ENCODE peak calls at places on chromosomes 2 and 18, in ten cellular contexts. One of them, this sample, is unnamed.

GRCh38 chr18:75123113-75123512 is 85.8 kb downstream of the PTGR3 start:
- DNase-seq in H9: no peak
- DNase-seq in astrocyte of the spinal cord: no peak
- DNase-seq in MM.1S: no peak
- DNase-seq in breast epithelium: no peak
- DNase-seq in GM23338: no peak
- DNase-seq in brain microvascular endothelial cell: no peak
- DNase-seq in Caco-2: no peak
- DNase-seq in MCF 10A: no peak
- DNase-seq in gastrocnemius medialis: no peak
- DNase-seq in this sample: no peak

GRCh38 chr2:25257931-25258771 is 83.6 kb downstream of the DNMT3A start:
- DNase-seq in gastrocnemius medialis: no peak
- DNase-seq in astrocyte of the spinal cord: no peak
- DNase-seq in Caco-2: no peak
- DNase-seq in brain microvascular endothelial cell: no peak
- DNase-seq in breast epithelium: no peak
- DNase-seq in MCF 10A: no peak
- DNase-seq in GM23338: peak
- DNase-seq in MM.1S: no peak
- DNase-seq in H9: peak
- DNase-seq in this sample: no peak

GRCh38 chr2:25184254-25184653 is 15.9 kb upstream of the POMC start:
- DNase-seq in H9: no peak
- DNase-seq in breast epithelium: no peak
- DNase-seq in Caco-2: peak
- DNase-seq in GM23338: no peak
- DNase-seq in brain microvascular endothelial cell: no peak
- DNase-seq in gastrocnemius medialis: no peak
- DNase-seq in MCF 10A: no peak
- DNase-seq in MM.1S: no peak
- DNase-seq in astrocyte of the spinal cord: no peak
- DNase-seq in this sample: no peak

GRCh38 chr2:196167666-196168065 is 3.7 kb downstream of the STK17B start:
- DNase-seq in MM.1S: no peak
- DNase-seq in GM23338: peak
- DNase-seq in MCF 10A: peak
- DNase-seq in gastrocnemius medialis: no peak
- DNase-seq in brain microvascular endothelial cell: no peak
- DNase-seq in astrocyte of the spinal cord: peak
- DNase-seq in Caco-2: no peak
- DNase-seq in breast epithelium: no peak
- DNase-seq in H9: no peak
- DNase-seq in this sample: no peak

GRCh38 chr2:175855794-175856453 is 146.1 kb downstream of the LNPK start:
- DNase-seq in GM23338: no peak
- DNase-seq in astrocyte of the spinal cord: peak
- DNase-seq in H9: no peak
- DNase-seq in gastrocnemius medialis: peak
- DNase-seq in brain microvascular endothelial cell: peak
- DNase-seq in Caco-2: no peak
- DNase-seq in MCF 10A: peak
- DNase-seq in MM.1S: no peak
- DNase-seq in breast epithelium: no peak
- DNase-seq in this sample: no peak

GRCh38 chr2:81734981-81735380 is 1430.4 kb upstream of the LRRTM1 start:
- DNase-seq in H9: no peak
- DNase-seq in brain microvascular endothelial cell: no peak
- DNase-seq in gastrocnemius medialis: no peak
- DNase-seq in Caco-2: no peak
- DNase-seq in GM23338: no peak
- DNase-seq in astrocyte of the spinal cord: no peak
- DNase-seq in MM.1S: no peak
- DNase-seq in breast epithelium: no peak
- DNase-seq in MCF 10A: no peak
- DNase-seq in this sample: no peak

GRCh38 chr2:42906557-42907380 is 114.4 kb upstream of the HAAO start:
- DNase-seq in H9: peak
- DNase-seq in GM23338: peak
- DNase-seq in brain microvascular endothelial cell: no peak
- DNase-seq in breast epithelium: peak
- DNase-seq in Caco-2: no peak
- DNase-seq in astrocyte of the spinal cord: peak
- DNase-seq in MM.1S: no peak
- DNase-seq in gastrocnemius medialis: no peak
- DNase-seq in MCF 10A: peak
- DNase-seq in this sample: no peak

GRCh38 chr18:74609535-74609934 is 11.9 kb downstream of the ZNF407 start:
- DNase-seq in H9: no peak
- DNase-seq in breast epithelium: no peak
- DNase-seq in Caco-2: no peak
- DNase-seq in gastrocnemius medialis: no peak
- DNase-seq in astrocyte of the spinal cord: peak
- DNase-seq in MCF 10A: no peak
- DNase-seq in brain microvascular endothelial cell: peak
- DNase-seq in MM.1S: no peak
- DNase-seq in GM23338: no peak
- DNase-seq in this sample: no peak

GRCh38 chr18:34956663-34957062 is 84.5 kb upstream of the MAPRE2 start:
- DNase-seq in H9: no peak
- DNase-seq in astrocyte of the spinal cord: peak
- DNase-seq in Caco-2: no peak
- DNase-seq in brain microvascular endothelial cell: no peak
- DNase-seq in breast epithelium: no peak
- DNase-seq in GM23338: no peak
- DNase-seq in gastrocnemius medialis: no peak
- DNase-seq in MCF 10A: no peak
- DNase-seq in MM.1S: no peak
- DNase-seq in this sample: no peak

GRCh38 chr2:47810850-47811249 is 27.9 kb downstream of the MSH6 start:
- DNase-seq in H9: no peak
- DNase-seq in gastrocnemius medialis: no peak
- DNase-seq in GM23338: no peak
- DNase-seq in brain microvascular endothelial cell: no peak
- DNase-seq in Caco-2: no peak
- DNase-seq in MM.1S: no peak
- DNase-seq in astrocyte of the spinal cord: no peak
- DNase-seq in MCF 10A: no peak
- DNase-seq in breast epithelium: no peak
- DNase-seq in this sample: no peak

GRCh38 chr2:112884869-112885502 is 26.0 kb upstream of the IL37 start:
- DNase-seq in GM23338: peak
- DNase-seq in breast epithelium: no peak
- DNase-seq in MCF 10A: peak
- DNase-seq in astrocyte of the spinal cord: no peak
- DNase-seq in MM.1S: peak
- DNase-seq in Caco-2: peak
- DNase-seq in gastrocnemius medialis: no peak
- DNase-seq in H9: peak
- DNase-seq in brain microvascular endothelial cell: peak
- DNase-seq in this sample: peak

GRCh38 chr2:57376985-57377384 is 669.6 kb upstream of the VRK2 start:
- DNase-seq in MCF 10A: peak
- DNase-seq in MM.1S: no peak
- DNase-seq in H9: no peak
- DNase-seq in brain microvascular endothelial cell: no peak
- DNase-seq in breast epithelium: no peak
- DNase-seq in gastrocnemius medialis: no peak
- DNase-seq in astrocyte of the spinal cord: no peak
- DNase-seq in GM23338: peak
- DNase-seq in Caco-2: no peak
- DNase-seq in this sample: no peak

GRCh38 chr18:61703508-61703907 is 189.3 kb downstream of the RNF152 start:
- DNase-seq in brain microvascular endothelial cell: no peak
- DNase-seq in Caco-2: no peak
- DNase-seq in breast epithelium: no peak
- DNase-seq in MCF 10A: peak
- DNase-seq in gastrocnemius medialis: no peak
- DNase-seq in GM23338: no peak
- DNase-seq in astrocyte of the spinal cord: peak
- DNase-seq in H9: no peak
- DNase-seq in MM.1S: no peak
- DNase-seq in this sample: no peak

GRCh38 chr2:20179755-20180594 is 45.0 kb downstream of the SDC1 start:
- DNase-seq in breast epithelium: no peak
- DNase-seq in H9: peak
- DNase-seq in astrocyte of the spinal cord: no peak
- DNase-seq in GM23338: peak
- DNase-seq in Caco-2: no peak
- DNase-seq in brain microvascular endothelial cell: no peak
- DNase-seq in gastrocnemius medialis: no peak
- DNase-seq in MCF 10A: peak
- DNase-seq in MM.1S: no peak
- DNase-seq in this sample: no peak

GRCh38 chr2:3517948-3518495 is 1.3 kb downstream of the ADI1 start:
- DNase-seq in astrocyte of the spinal cord: no peak
- DNase-seq in gastrocnemius medialis: no peak
- DNase-seq in brain microvascular endothelial cell: no peak
- DNase-seq in Caco-2: no peak
- DNase-seq in MCF 10A: no peak
- DNase-seq in MM.1S: no peak
- DNase-seq in H9: no peak
- DNase-seq in breast epithelium: no peak
- DNase-seq in GM23338: no peak
- DNase-seq in this sample: no peak

GRCh38 chr2:18883626-18884456 is 294.5 kb upstream of the NT5C1B start:
- DNase-seq in breast epithelium: no peak
- DNase-seq in astrocyte of the spinal cord: peak
- DNase-seq in Caco-2: peak
- DNase-seq in brain microvascular endothelial cell: peak
- DNase-seq in GM23338: peak
- DNase-seq in MM.1S: peak
- DNase-seq in MCF 10A: peak
- DNase-seq in gastrocnemius medialis: no peak
- DNase-seq in H9: no peak
- DNase-seq in this sample: no peak

GRCh38 chr2:228681979-228682378 is 500.5 kb upstream of the SPHKAP start:
- DNase-seq in H9: no peak
- DNase-seq in brain microvascular endothelial cell: no peak
- DNase-seq in MCF 10A: no peak
- DNase-seq in MM.1S: no peak
- DNase-seq in astrocyte of the spinal cord: no peak
- DNase-seq in breast epithelium: no peak
- DNase-seq in gastrocnemius medialis: no peak
- DNase-seq in Caco-2: no peak
- DNase-seq in GM23338: no peak
- DNase-seq in this sample: no peak

GRCh38 chr2:228675715-228676114 is 494.2 kb upstream of the SPHKAP start:
- DNase-seq in brain microvascular endothelial cell: no peak
- DNase-seq in GM23338: no peak
- DNase-seq in Caco-2: no peak
- DNase-seq in MM.1S: no peak
- DNase-seq in astrocyte of the spinal cord: no peak
- DNase-seq in MCF 10A: no peak
- DNase-seq in breast epithelium: no peak
- DNase-seq in gastrocnemius medialis: no peak
- DNase-seq in H9: no peak
- DNase-seq in this sample: no peak

GRCh38 chr2:228678110-228678509 is 496.6 kb upstream of the SPHKAP start:
- DNase-seq in Caco-2: no peak
- DNase-seq in breast epithelium: no peak
- DNase-seq in MM.1S: no peak
- DNase-seq in H9: no peak
- DNase-seq in gastrocnemius medialis: no peak
- DNase-seq in MCF 10A: no peak
- DNase-seq in GM23338: no peak
- DNase-seq in astrocyte of the spinal cord: no peak
- DNase-seq in brain microvascular endothelial cell: no peak
- DNase-seq in this sample: no peak

GRCh38 chr2:228681426-228681825 is 499.9 kb upstream of the SPHKAP start:
- DNase-seq in breast epithelium: no peak
- DNase-seq in MM.1S: no peak
- DNase-seq in Caco-2: no peak
- DNase-seq in MCF 10A: peak
- DNase-seq in brain microvascular endothelial cell: peak
- DNase-seq in GM23338: peak
- DNase-seq in astrocyte of the spinal cord: peak
- DNase-seq in gastrocnemius medialis: no peak
- DNase-seq in H9: peak
- DNase-seq in this sample: no peak
- TF ChIP-seq CTCF in breast epithelium: peak
- TF ChIP-seq CTCF in MM.1S: peak
- TF ChIP-seq CTCF in Caco-2: peak
- TF ChIP-seq CTCF in MCF 10A: peak
- TF ChIP-seq CTCF in brain microvascular endothelial cell: peak
- TF ChIP-seq CTCF in GM23338: peak
- TF ChIP-seq CTCF in astrocyte of the spinal cord: peak
- TF ChIP-seq CTCF in gastrocnemius medialis: no peak
- TF ChIP-seq CTCF in H9: peak
- TF ChIP-seq CTCF in this sample: no peak

GRCh38 chr18:76435321-76435989 is 59.6 kb downstream of the ZNF516 start:
- DNase-seq in MM.1S: no peak
- DNase-seq in Caco-2: no peak
- DNase-seq in astrocyte of the spinal cord: no peak
- DNase-seq in gastrocnemius medialis: no peak
- DNase-seq in breast epithelium: no peak
- DNase-seq in GM23338: peak
- DNase-seq in MCF 10A: no peak
- DNase-seq in brain microvascular endothelial cell: no peak
- DNase-seq in H9: no peak
- DNase-seq in this sample: no peak
- TF ChIP-seq CTCF in MM.1S: no peak
- TF ChIP-seq CTCF in Caco-2: no peak
- TF ChIP-seq CTCF in astrocyte of the spinal cord: peak
- TF ChIP-seq CTCF in gastrocnemius medialis: no peak
- TF ChIP-seq CTCF in breast epithelium: no peak
- TF ChIP-seq CTCF in GM23338: peak
- TF ChIP-seq CTCF in MCF 10A: no peak
- TF ChIP-seq CTCF in brain microvascular endothelial cell: peak
- TF ChIP-seq CTCF in H9: peak
- TF ChIP-seq CTCF in this sample: no peak

GRCh38 chr2:9110893-9111569 is 95.6 kb upstream of the ASAP2 start:
- DNase-seq in H9: peak
- DNase-seq in GM23338: peak
- DNase-seq in gastrocnemius medialis: no peak
- DNase-seq in astrocyte of the spinal cord: peak
- DNase-seq in Caco-2: peak
- DNase-seq in MCF 10A: peak
- DNase-seq in brain microvascular endothelial cell: peak
- DNase-seq in breast epithelium: no peak
- DNase-seq in MM.1S: no peak
- DNase-seq in this sample: no peak
- TF ChIP-seq CTCF in H9: peak
- TF ChIP-seq CTCF in GM23338: peak
- TF ChIP-seq CTCF in gastrocnemius medialis: peak
- TF ChIP-seq CTCF in astrocyte of the spinal cord: peak
- TF ChIP-seq CTCF in Caco-2: peak
- TF ChIP-seq CTCF in MCF 10A: no peak
- TF ChIP-seq CTCF in brain microvascular endothelial cell: peak
- TF ChIP-seq CTCF in breast epithelium: no peak
- TF ChIP-seq CTCF in MM.1S: no peak
- TF ChIP-seq CTCF in this sample: no peak

DNA sequence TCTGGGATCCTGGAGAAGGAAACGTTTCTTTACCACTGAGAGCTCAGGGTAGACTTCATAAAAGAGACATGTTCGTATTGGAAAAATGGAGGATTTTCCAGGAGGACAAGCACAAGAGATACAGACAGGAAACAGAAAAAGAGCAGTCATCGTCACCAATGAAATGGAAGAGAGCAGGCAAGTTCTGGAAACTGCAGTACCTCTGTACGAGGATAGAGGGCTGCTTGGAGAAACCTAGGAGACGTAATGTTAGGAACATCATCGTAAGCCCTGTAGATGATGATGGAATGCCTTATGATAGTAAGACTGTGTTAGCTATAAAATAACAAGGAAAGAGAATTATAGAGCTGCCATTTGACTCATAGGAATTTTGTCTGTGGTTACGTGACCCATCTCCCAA is 121.1 kb upstream of the KLHL14 start:
- DNase-seq in astrocyte of the spinal cord: no peak
- DNase-seq in gastrocnemius medialis: no peak
- DNase-seq in H9: no peak
- DNase-seq in brain microvascular endothelial cell: no peak
- DNase-seq in breast epithelium: no peak
- DNase-seq in MCF 10A: peak
- DNase-seq in Caco-2: peak
- DNase-seq in MM.1S: no peak
- DNase-seq in GM23338: peak
- DNase-seq in this sample: no peak
- TF ChIP-seq CTCF in astrocyte of the spinal cord: peak
- TF ChIP-seq CTCF in gastrocnemius medialis: no peak
- TF ChIP-seq CTCF in H9: peak
- TF ChIP-seq CTCF in brain microvascular endothelial cell: peak
- TF ChIP-seq CTCF in breast epithelium: no peak
- TF ChIP-seq CTCF in MCF 10A: peak
- TF ChIP-seq CTCF in Caco-2: no peak
- TF ChIP-seq CTCF in MM.1S: no peak
- TF ChIP-seq CTCF in GM23338: peak
- TF ChIP-seq CTCF in this sample: no peak

This sample was measured in activated B cell treated with CpG ODN at 0.5 μM for 24 hours.